ENCODE peak calls at places on chromosomes 5 and 9, in ten cellular contexts. R, B, G, L, W, Z, I, C, T and J are unnamed samples.

GRCh38 chr5:139461698-139462097 is 845 bp downstream of the ECSCR start:
- DNase-seq in R (no peak), C (no peak), G (no peak), I (peak), B (peak), L (no peak), W (no peak), Z (peak), T (no peak), J (no peak)

GRCh38 chr9:132748450-132748849 is 78.2 kb downstream of the GTF3C4 start:
- DNase-seq in L (no peak), C (no peak), B (no peak), I (no peak), Z (no peak), W (no peak), T (no peak), G (no peak), R (no peak), J (no peak)

GRCh38 chr9:88060746-88061145 is 77.5 kb downstream of the SPATA31C2 start:
- DNase-seq in L (no peak), G (no peak), W (no peak), R (no peak), T (no peak), Z (no peak), C (no peak), B (no peak), I (no peak), J (no peak)

GRCh38 chr5:138541511-138541910 is 1.5 kb downstream of the ETF1 start:
- DNase-seq in I (no peak), L (no peak), T (no peak), Z (no peak), R (no peak), G (no peak), C (no peak), W (no peak), B (no peak), J (no peak)

GRCh38 chr9:91992636-91993035 is 42.6 kb upstream of the ROR2 start:
- DNase-seq in Z (no peak), T (no peak), C (no peak), L (no peak), I (no peak), B (peak), G (no peak), R (no peak), W (no peak), J (peak)

GRCh38 chr5:88702328-88702727 is 180.7 kb downstream of the MEF2C start:
- DNase-seq in G (no peak), C (no peak), Z (no peak), R (no peak), T (no peak), B (no peak), L (no peak), I (no peak), W (no peak), J (no peak)

GRCh38 chr5:33793836-33794549 is 97.8 kb downstream of the ADAMTS12 start:
- DNase-seq in G (no peak), R (no peak), L (no peak), W (no peak), I (no peak), C (no peak), Z (no peak), T (no peak), B (no peak), J (no peak)

GRCh38 chr5:108524564-108524963 is 142.7 kb upstream of the FBXL17 start:
- DNase-seq in R (no peak), Z (no peak), C (no peak), G (no peak), W (no peak), B (no peak), T (no peak), L (no peak), I (no peak), J (no peak)

GRCh38 chr9:100448266-100448665 is 21.3 kb downstream of the MSANTD3 start:
- DNase-seq in L (no peak), C (no peak), W (no peak), T (no peak), G (no peak), R (no peak), I (no peak), B (no peak), Z (no peak), J (no peak)

GRCh38 chr9:21711504-21711903 is 90.9 kb upstream of the MTAP start:
- DNase-seq in W (peak), I (no peak), R (no peak), L (no peak), T (no peak), B (peak), Z (peak), C (no peak), G (no peak), J (no peak)

GRCh38 chr9:19493174-19493811 is 84.5 kb downstream of the ACER2 start:
- DNase-seq in G (peak), T (peak), Z (peak), L (no peak), R (peak), I (peak), C (peak), B (peak), W (no peak), J (peak)

GRCh38 chr9:91809581-91810285 is 140.3 kb downstream of the ROR2 start:
- DNase-seq in B (no peak), W (no peak), T (no peak), C (no peak), I (no peak), Z (peak), G (no peak), R (no peak), L (no peak), J (no peak)

GRCh38 chr5:61327761-61328753 is 4.0 kb upstream of the ZSWIM6 start:
- DNase-seq in T (no peak), L (no peak), G (peak), B (peak), R (no peak), I (no peak), Z (peak), C (no peak), W (no peak), J (no peak)

GRCh38 chr5:122366501-122366900 is 54.5 kb downstream of the SNCAIP start:
- DNase-seq in G (no peak), T (no peak), Z (peak), L (no peak), W (no peak), C (no peak), I (no peak), R (no peak), B (peak), J (no peak)

GRCh38 chr9:131817627-131818026 is 77.8 kb upstream of the RAPGEF1 start:
- DNase-seq in W (no peak), L (no peak), T (no peak), I (no peak), Z (no peak), R (no peak), B (no peak), G (no peak), C (no peak), J (no peak)

GRCh38 chr5:83077662-83078261 is 415 bp downstream of the XRCC4 start:
- DNase-seq in L (no peak), R (no peak), C (no peak), T (no peak), G (peak), W (no peak), I (no peak), Z (peak), B (peak), J (no peak)

GRCh38 chr5:83760579-83760978 is 39.9 kb upstream of the HAPLN1 start:
- DNase-seq in I (no peak), L (no peak), T (no peak), G (no peak), B (no peak), C (no peak), W (no peak), Z (no peak), R (no peak), J (no peak)

GRCh38 chr5:23820764-23821471 is 313.5 kb downstream of the PRDM9 start:
- DNase-seq in I (no peak), W (peak), G (peak), Z (peak), T (no peak), C (no peak), L (no peak), B (peak), R (no peak), J (no peak)

GRCh38 chr5:55626805-55627204 is 85.3 kb downstream of the SLC38A9 start:
- DNase-seq in T (no peak), R (no peak), G (no peak), I (no peak), Z (no peak), C (no peak), W (no peak), B (no peak), L (no peak), J (no peak)

GRCh38 chr9:125942111-125942510 is 194.9 kb downstream of the PBX3 start:
- DNase-seq in G (no peak), L (no peak), B (no peak), Z (no peak), T (no peak), R (no peak), C (no peak), W (no peak), I (no peak), J (no peak)

GRCh38 chr5:60586307-60586901 is 113.6 kb downstream of the DEPDC1B start:
- DNase-seq in Z (peak), L (no peak), C (no peak), I (no peak), T (no peak), R (no peak), G (peak), B (peak), W (no peak), J (no peak)

GRCh38 chr9:21252727-21253547 is 13.1 kb upstream of the IFNA14 start:
- DNase-seq in R (no peak), G (peak), L (no peak), I (no peak), Z (peak), W (no peak), B (peak), T (peak), C (no peak), J (peak)

GRCh38 chr9:249025-249424 is 34.4 kb downstream of the DOCK8 start:
- DNase-seq in T (no peak), C (no peak), W (no peak), R (no peak), Z (peak), B (no peak), I (no peak), G (no peak), L (no peak), J (no peak)

GRCh38 chr5:173451031-173451430 is 122.8 kb upstream of the STC2 start:
- DNase-seq in L (no peak), W (no peak), Z (no peak), G (peak), R (no peak), I (no peak), T (no peak), B (peak), C (no peak), J (no peak)

GRCh38 chr9:110254500-110254899 is 1.8 kb downstream of the TXN start:
- DNase-seq in C (no peak), L (no peak), G (no peak), T (no peak), I (no peak), W (no peak), B (no peak), Z (no peak), R (no peak), J (no peak)

GRCh38 chr5:162654661-162655406 is 587.3 kb downstream of the GABRG2 start:
- DNase-seq in W (no peak), R (no peak), B (no peak), Z (peak), T (no peak), G (no peak), C (no peak), L (no peak), I (no peak), J (no peak)

GRCh38 chr5:11496127-11496719 is 408.0 kb downstream of the CTNND2 start:
- DNase-seq in I (no peak), C (no peak), Z (peak), W (no peak), G (no peak), L (no peak), R (no peak), B (no peak), T (peak), J (no peak)

GRCh38 chr5:127934791-127935256 is 148.7 kb upstream of the SLC12A2 start:
- DNase-seq in R (no peak), I (no peak), C (peak), G (peak), W (peak), L (no peak), T (no peak), Z (peak), B (peak), J (peak)

GRCh38 chr5:884345-885126 is 8.1 kb downstream of the BRD9 start:
- DNase-seq in G (no peak), B (no peak), I (no peak), W (no peak), Z (no peak), R (no peak), C (no peak), L (no peak), T (no peak), J (no peak)

GRCh38 chr9:135921749-135922310 is 14.5 kb upstream of the CAMSAP1 start:
- DNase-seq in W (no peak), Z (no peak), C (no peak), R (no peak), T (no peak), I (no peak), L (no peak), B (no peak), G (no peak), J (no peak)

GRCh38 chr9:8806150-8806549 is 1006.6 kb upstream of the DMAC1 start:
- DNase-seq in R (no peak), W (no peak), C (no peak), G (no peak), L (no peak), T (no peak), B (no peak), I (no peak), Z (no peak), J (no peak)

GRCh38 chr5:5419291-5420210 is 2.9 kb upstream of the ICE1 start:
- DNase-seq in B (peak), G (peak), I (no peak), T (peak), R (no peak), L (no peak), W (no peak), Z (peak), C (peak), J (no peak)

GRCh38 chr9:113577525-113578261 is 114.2 kb downstream of the RGS3 start:
- DNase-seq in B (peak), W (no peak), I (no peak), L (no peak), G (peak), Z (no peak), T (peak), C (no peak), R (peak), J (no peak)

DNA sequence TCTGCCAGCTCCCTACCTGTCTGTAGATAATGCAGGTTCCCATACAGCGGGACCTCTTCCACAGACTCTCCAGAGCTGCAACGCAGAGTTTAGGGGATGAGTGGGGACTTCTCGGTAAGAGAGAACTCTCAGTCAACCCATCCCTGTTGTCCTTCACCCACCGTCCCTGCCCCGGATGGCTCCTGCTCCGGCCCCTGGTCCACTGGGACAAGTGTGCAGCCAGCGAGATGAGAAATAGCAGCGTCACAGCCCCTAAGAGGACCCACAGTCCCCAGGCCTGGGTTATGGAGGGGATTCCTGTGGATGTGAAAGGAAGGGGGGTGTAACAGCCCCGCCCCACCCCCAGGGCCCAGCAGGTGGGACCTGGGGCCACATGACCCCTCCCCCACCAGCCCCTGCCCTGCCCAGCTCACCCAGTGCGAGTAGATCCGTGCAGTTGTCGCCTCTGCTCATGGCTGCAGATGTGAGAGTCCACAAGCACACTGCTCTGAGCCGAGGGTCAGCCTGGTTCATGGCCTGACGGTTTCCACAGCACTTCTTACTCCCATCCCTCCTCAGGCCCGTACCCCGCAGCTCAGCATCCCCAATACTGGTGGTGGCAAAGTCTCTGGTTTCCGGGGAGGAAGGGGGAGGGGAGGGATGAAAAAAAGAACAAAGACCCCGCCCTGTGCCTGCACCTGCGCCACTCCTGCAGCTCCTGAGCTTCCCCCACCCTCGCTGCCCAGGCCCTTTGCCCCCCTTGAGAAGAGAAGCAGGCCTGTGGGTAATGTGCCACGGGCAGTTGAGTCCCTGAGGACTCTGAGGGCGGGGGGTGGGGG is at the start of gene SIT1:
- DNase-seq in R (no peak), I (no peak), T (no peak), Z (no peak), L (no peak), B (no peak), G (peak), W (no peak), C (no peak), J (no peak)
- H3K4me3 ChIP-seq in R (peak), I (no peak), T (no peak), Z (no peak), L (peak), B (no peak), G (peak), W (no peak), C (no peak), J (no peak)

DNA sequence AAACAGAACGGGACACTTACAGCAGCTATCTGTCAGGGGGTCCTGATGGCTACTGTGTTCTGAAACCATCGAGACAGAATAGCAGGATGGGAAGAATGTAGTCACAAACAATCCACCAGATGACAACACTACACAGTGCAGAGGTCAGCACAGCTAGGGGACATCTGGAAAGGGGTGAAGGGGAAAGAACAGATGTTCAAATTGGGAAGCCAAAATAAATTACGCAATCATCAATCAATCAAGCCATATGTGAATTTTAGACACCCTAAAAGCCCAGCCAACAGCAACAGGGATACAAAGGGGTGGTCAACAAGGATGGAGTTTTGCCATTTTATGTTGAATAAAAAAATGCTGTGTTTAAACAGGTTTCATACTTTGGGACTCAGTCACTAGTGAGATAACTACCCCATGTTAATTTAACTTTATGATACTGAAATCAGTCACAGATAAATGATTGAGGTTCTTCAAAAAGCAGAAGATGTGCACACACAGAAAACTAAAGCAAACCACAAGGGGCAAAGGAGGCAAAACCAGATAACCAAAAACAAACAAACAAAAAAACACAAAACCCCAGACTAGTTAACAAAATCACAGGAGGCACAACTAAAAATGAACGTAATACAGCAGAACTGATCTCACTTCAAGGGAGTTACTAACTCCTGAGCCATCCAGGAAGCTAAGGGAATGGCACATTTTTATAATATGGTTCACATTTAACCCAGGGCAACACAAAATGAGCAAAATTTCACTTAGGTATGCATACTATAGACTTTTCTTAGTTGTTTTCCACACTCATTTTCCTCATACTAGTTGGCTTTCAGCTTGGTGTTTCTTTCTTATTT is 65.9 kb downstream of the HABP4 start:
- DNase-seq in C (no peak), B (no peak), L (no peak), W (no peak), G (no peak), R (no peak), T (no peak), Z (no peak), I (no peak), J (no peak)
- H3K4me3 ChIP-seq in C (no peak), B (no peak), L (no peak), W (no peak), G (no peak), R (no peak), T (no peak), Z (no peak), I (no peak), J (no peak)

GRCh38 chr5:107384256-107384655 is 286.5 kb downstream of the EFNA5 start:
- DNase-seq in B (no peak), C (no peak), I (no peak), R (no peak), G (no peak), T (no peak), L (no peak), Z (no peak), W (no peak), J (no peak)

GRCh38 chr5:107383414-107383813 is 287.3 kb downstream of the EFNA5 start:
- DNase-seq in L (no peak), W (no peak), Z (peak), C (no peak), B (no peak), T (no peak), R (no peak), G (no peak), I (no peak), J (no peak)

GRCh38 chr5:107378218-107378899 is 292.4 kb downstream of the EFNA5 start:
- DNase-seq in G (peak), I (no peak), T (no peak), R (no peak), Z (no peak), C (no peak), B (no peak), W (no peak), L (no peak), J (no peak)

GRCh38 chr5:107380654-107381053 is 290.1 kb downstream of the EFNA5 start:
- DNase-seq in I (no peak), Z (no peak), B (no peak), C (no peak), L (no peak), W (no peak), R (no peak), T (no peak), G (no peak), J (no peak)

GRCh38 chr5:107381189-107381856 is 289.4 kb downstream of the EFNA5 start:
- DNase-seq in B (peak), W (no peak), Z (peak), C (no peak), L (no peak), I (no peak), R (no peak), T (no peak), G (no peak), J (no peak)
- H3K4me3 ChIP-seq in B (no peak), W (no peak), Z (no peak), C (no peak), L (no peak), I (no peak), R (no peak), T (no peak), G (no peak), J (no peak)

DNA sequence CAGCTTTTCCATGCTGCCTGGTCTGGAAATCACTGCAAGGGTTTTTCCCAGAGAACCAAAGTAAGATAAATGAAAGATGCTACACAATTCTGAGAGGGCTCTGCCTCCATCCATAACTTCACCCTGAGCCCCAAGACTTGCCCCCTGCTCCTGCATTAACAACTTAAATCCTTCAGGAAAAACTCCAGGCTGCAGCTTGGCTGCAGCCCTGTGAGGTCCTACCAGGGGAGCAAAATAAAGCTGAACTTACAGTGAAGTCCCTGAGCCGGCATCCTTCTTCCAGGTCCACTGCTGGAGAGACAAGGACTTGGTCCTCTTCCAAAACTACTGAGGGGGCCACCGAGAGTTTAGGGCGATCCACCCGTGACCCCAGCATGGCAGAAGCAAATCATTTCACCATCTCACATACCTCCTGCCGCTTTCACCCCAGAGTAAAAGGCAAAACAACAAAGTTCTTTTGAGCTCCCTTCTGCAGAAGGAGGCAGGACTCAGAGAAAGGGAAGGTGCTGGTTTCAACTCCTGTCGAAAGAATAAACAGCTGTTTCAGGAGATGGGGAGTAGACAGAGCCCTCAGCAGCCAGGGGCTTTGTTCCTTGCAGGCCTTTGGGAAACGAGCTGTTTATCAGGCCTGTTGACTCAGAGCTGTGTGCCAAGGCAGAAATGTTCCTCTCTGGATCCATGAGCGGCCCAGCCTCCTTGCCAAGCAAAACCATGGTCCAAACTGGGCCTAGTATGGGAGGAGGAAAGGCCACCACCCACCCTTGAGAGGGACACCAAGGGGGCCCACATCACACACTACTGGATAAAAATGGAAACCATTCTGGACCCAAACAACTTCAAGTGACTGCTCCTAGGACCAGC is 20.6 kb downstream of the GGTA1 start:
- DNase-seq in Z (no peak), L (no peak), T (no peak), B (peak), R (no peak), W (no peak), C (peak), G (no peak), I (no peak), J (no peak)
- H3K4me3 ChIP-seq in Z (no peak), L (no peak), T (no peak), B (no peak), R (no peak), W (no peak), C (no peak), G (no peak), I (no peak), J (no peak)